ENCODE peak calls at places on chromosomes 16 and 17, in four cellular contexts. K, U, J and T are unnamed samples.

GRCh38 chr17:79086609-79087427 is 12.2 kb downstream of the ENGASE start:
- DNase-seq in U (no peak), J (no peak), K (no peak), T (no peak)

GRCh38 chr17:43517615-43518386 is 28.3 kb downstream of the ETV4 start:
- DNase-seq in J (peak; percentile 22), K (no peak), U (peak; percentile 67), T (no peak)

GRCh38 chr17:12078791-12079190 is 58.1 kb downstream of the MAP2K4 start:
- DNase-seq in K (no peak), U (peak; percentile 83), J (peak; percentile 75), T (no peak)

GRCh38 chr17:50301891-50302584 is 27.8 kb downstream of the TMEM92 start:
- DNase-seq in U (no peak), K (no peak), J (no peak), T (no peak)

GRCh38 chr17:64388961-64389565 is 1.6 kb downstream of the PECAM1 start:
- DNase-seq in K (no peak), U (no peak), J (no peak), T (no peak)

GRCh38 chr17:14461131-14461530 is 160.2 kb downstream of the HS3ST3B1 start:
- DNase-seq in U (no peak), K (no peak), J (no peak), T (peak; percentile 14)

GRCh38 chr16:19520861-19521331 is 1.0 kb downstream of the GDE1 start:
- DNase-seq in K (no peak), U (peak; percentile 54), J (peak; percentile 52), T (no peak)

GRCh38 chr16:82004651-82005490 is 6.4 kb downstream of the SDR42E1 start:
- DNase-seq in K (no peak), J (no peak), U (no peak), T (no peak)

GRCh38 chr16:75244844-75245758 is 6.3 kb downstream of the BCAR1 start:
- DNase-seq in K (peak; percentile 95), J (peak; percentile 99), U (peak; percentile 98), T (peak; percentile 75)

GRCh38 chr17:45320349-45320930 is 3.6 kb upstream of the MAP3K14 start:
- DNase-seq in K (no peak), U (peak; percentile 56), J (no peak), T (no peak)

GRCh38 chr16:59633996-59634579 is 900.0 kb upstream of the GOT2 start:
- DNase-seq in U (peak; percentile 83), K (no peak), J (peak; percentile 64), T (no peak)

GRCh38 chr17:67378444-67379250 is 1.6 kb downstream of the PITPNC1 start:
- DNase-seq in U (peak; percentile 82), J (peak; percentile 86), K (peak; percentile 95), T (peak; percentile 82)

GRCh38 chr16:80580109-80580832 is 39.5 kb downstream of the DYNLRB2 start:
- DNase-seq in J (no peak), U (peak; percentile 45), K (no peak), T (no peak)

GRCh38 chr17:68290268-68290954 is 516 bp downstream of the SLC16A6 start:
- DNase-seq in U (no peak), J (peak; percentile 36), K (peak; percentile 65), T (no peak)

GRCh38 chr16:67773099-67773498 is 33.3 kb downstream of the RANBP10 start:
- DNase-seq in K (no peak), J (peak; percentile 18), U (no peak), T (no peak)

GRCh38 chr16:3879887-3880564 is 487 bp downstream of the CREBBP start:
- DNase-seq in K (peak; percentile 35), U (peak; percentile 52), J (peak; percentile 69), T (no peak)

GRCh38 chr17:59785091-59785799 is 77.8 kb downstream of the VMP1 start:
- DNase-seq in K (no peak), J (no peak), U (no peak), T (no peak)
- H2BK120ac ChIP-seq in K (no peak overlapping the region), J (peak overlapping the region; percentile 73), U (peak overlapping the region; percentile 91), T (no peak overlapping the region)

GRCh38 chr17:17565471-17566365 is 25.8 kb downstream of the PEMT start:
- DNase-seq in K (no peak), J (no peak), U (no peak), T (no peak)
- H2BK5ac ChIP-seq in K (no peak overlapping the region), J (no peak overlapping the region), U (no peak overlapping the region), T (peak overlapping the region; percentile 68)

DNA sequence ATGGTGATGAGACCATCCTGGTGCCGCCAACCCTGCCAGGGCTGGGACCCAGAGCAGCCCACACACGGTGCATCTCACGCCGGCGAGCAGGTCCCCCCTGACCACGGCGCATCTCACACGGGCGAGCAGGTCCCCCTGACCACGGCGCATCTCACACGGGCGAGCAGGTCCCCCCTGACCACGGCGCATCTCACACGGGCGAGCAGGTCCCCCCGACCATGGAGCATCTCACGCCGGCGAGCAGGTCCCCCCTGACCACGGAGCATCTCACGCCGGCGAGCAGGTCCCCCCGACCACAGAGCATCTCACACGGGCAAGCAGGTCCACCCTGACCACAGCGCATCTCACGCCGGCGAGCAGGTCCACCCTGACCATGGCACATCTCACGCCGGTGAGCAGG is 59.2 kb downstream of the MRM3 start:
- DNase-seq in J (no peak), K (no peak), U (no peak), T (no peak)
- H3K9ac ChIP-seq in J (no peak overlapping the region), K (no peak overlapping the region), U (no peak overlapping the region), T (peak overlapping the region; percentile 60)

DNA sequence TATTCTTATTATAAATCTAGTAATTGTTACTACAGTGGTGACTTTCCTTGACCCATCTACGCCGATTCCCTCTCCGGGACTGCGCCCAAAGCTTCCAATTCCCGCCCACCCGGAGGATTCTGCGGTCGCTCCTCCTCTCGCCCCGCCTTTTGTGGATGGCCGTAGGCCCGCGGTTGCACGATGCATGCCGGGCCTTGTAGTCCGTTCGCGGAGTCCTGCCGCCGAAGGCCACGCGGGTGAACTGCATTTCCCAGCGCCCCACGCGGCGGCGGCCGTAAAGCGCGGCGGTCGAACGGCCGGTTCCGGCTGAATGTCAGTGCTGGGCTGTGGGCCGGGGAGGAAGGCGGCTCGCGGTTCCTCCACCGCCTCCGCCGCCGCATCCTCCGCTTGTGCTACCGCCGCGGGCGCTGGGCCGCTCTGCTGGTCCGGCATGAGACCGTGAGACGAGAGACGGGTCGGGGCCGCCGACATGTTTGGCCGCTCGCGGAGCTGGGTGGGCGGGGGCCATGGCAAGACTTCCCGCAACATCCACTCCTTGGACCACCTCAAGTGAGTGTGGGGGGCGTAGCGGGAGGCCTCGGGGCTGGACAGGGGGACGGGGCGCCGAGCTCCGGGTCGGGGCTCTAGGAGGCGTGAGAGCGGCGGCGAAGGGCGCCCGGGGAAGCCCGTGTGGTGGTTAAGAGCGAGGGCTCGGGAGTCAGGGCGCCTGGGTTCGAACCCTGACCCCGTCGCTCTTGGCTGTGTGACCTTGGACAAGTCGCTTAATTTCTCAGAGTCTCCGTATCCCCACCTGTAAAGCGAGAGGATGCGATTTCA is at the start of gene CLEC16A:
- DNase-seq in J (peak; percentile 96), U (peak; percentile 96), K (peak; percentile 97), T (peak; percentile 93)
- H2BK120ac ChIP-seq in J (no peak within 1 kb of the TSS), U (no peak within 1 kb of the TSS), K (no peak within 1 kb of the TSS), T (no peak within 1 kb of the TSS)

GRCh38 chr16:65120811-65121721 is 797 bp downstream of the CDH11 start:
- DNase-seq in U (peak; percentile 37), J (peak; percentile 50), K (peak; percentile 46), T (no peak)

GRCh38 chr16:65122724-65122973 is 786 bp upstream of the CDH11 start:
- DNase-seq in K (no peak), J (no peak), U (no peak), T (no peak)

GRCh38 chr16:65123846-65124513 is 2.1 kb upstream of the CDH11 start:
- DNase-seq in U (peak; percentile 19), K (no peak), J (peak; percentile 48), T (no peak)

GRCh38 chr16:65122974-65123845 is 1.3 kb upstream of the CDH11 start:
- DNase-seq in J (peak; percentile 79), K (peak; percentile 35), U (peak; percentile 63), T (peak; percentile 51)

GRCh38 chr16:65121870-65122723 is at the start of gene CDH11:
- DNase-seq in U (peak; percentile 82), J (peak; percentile 92), K (peak; percentile 70), T (peak; percentile 88)
- H2BK5ac ChIP-seq in U (peak within 1 kb of the TSS; percentile 96), J (no peak within 1 kb of the TSS), K (no peak within 1 kb of the TSS), T (peak within 1 kb of the TSS; percentile 100)

DNA sequence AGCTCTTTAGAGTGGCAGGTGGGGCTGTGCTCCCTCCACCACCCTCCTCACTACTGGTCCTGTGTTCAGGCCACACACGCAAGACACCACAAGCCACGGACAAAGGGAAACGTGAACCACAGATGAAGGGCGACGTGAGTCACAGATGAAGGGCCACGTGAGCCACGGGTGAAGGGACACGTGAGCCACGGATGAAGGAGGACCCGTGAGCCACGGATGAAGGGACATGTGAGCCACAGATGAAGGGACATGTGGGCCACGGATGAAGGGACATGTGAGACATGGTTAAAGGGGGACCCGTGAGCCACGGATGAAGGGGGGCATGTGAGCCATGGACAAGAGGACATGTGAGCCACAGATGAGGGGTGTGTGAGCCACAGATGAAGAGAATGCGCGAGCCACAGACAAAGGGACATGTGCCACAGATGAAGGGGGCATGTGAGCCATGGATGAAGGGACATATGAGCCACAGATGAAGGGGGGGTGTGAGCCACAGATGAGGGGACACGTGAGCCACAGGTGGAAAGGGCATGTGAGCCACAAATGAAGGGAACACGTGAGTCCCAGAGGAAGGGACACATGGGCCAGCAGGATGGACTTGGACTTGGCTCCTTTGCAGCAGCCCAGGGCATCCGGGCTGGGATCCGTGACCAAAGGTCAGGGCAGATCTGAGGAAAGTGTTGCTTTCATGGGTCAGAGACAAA is 15.6 kb downstream of the ZNF469 start:
- DNase-seq in K (no peak), U (no peak), J (no peak), T (no peak)
- H3K9ac ChIP-seq in K (no peak overlapping the region), U (no peak overlapping the region), J (no peak overlapping the region), T (no peak overlapping the region)

DNA sequence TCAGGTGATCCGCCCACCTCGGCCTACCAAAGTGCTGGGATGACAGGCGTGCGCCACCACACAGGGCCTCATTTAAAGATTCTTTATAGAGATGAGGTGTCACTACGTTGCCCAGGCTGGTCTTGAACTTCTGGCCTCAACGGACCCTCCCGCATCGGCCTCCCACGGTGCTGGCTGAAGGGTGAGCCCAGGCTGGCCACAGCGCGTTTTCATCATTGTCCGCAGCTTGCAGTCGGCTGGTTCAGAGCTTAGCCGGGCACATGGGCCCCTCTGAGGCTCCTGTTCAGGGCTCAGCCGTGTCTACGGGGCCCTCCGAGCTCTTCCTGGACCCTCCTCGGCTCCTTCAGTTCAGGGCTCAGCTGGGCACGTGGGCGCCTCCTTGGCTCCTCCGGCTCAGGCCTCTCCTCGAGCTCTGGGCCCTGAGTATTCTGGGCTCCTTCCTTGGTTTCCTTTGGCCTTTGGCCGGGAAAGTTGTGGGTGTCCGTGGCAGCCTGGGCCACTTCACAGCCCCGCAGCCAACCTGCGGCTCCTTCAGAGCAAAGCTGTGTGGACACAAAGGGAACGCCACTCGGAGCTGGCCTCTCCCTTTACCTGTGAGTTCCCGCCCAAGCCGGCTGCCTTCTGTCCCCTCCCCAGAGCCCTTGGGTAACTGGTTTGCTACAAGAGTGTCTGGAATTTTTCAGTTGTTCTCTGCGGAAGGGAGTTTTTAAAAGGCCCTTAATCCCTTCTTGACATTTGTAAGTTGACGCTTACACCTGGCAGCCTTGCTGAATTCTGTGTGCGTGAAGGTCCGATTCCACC is 1.2 kb upstream of the MSLN start:
- DNase-seq in J (no peak), U (no peak), K (no peak), T (no peak)
- H2BK120ac ChIP-seq in J (no peak overlapping the region), U (no peak overlapping the region), K (no peak overlapping the region), T (peak overlapping the region; percentile 89)